ENCODE peak calls at places on chromosomes 16 and 17, in six cellular contexts. D is cardiac fibroblast, N is tibial nerve, P is astrocyte of the spinal cord, C is heart left ventricle, E is AG09309. V is an unnamed sample.

GRCh38 chr17:37787055-37787720 is 42.3 kb upstream of the HNF1B start:
- DNase-seq in D (peak), N (no peak), P (peak), C (no peak), E (no peak), V (peak)

GRCh38 chr16:81238296-81239011 is at the start of gene BCO1:
- DNase-seq in D (peak), N (peak), P (peak), C (no peak), E (peak), V (peak)

GRCh38 chr16:75288596-75289120 is 37.2 kb upstream of the BCAR1 start:
- DNase-seq in D (no peak), N (no peak), P (no peak), C (no peak), E (no peak), V (no peak)

GRCh38 chr16:47142469-47143328 is 1.0 kb downstream of the NETO2 start:
- DNase-seq in D (peak), N (no peak), P (peak), C (peak), E (no peak), V (peak)

GRCh38 chr17:20263595-20263994 is 203.7 kb downstream of the LGALS9B start:
- DNase-seq in D (peak), N (no peak), P (peak), C (no peak), E (peak), V (no peak)

GRCh38 chr16:11356573-11357331 is 11.5 kb downstream of the RMI2 start:
- DNase-seq in D (peak), N (peak), P (peak), C (peak), E (no peak), V (no peak)

GRCh38 chr17:60678118-60678444 is 430 bp downstream of the BCAS3 start:
- DNase-seq in D (no peak), N (no peak), P (no peak), C (no peak), E (no peak), V (no peak)

GRCh38 chr17:39737761-39738567 is at the start of gene GRB7:
- DNase-seq in D (no peak), N (no peak), P (no peak), C (no peak), E (no peak), V (no peak)

GRCh38 chr16:84380405-84380804 is 12.1 kb downstream of the ATP2C2 start:
- DNase-seq in D (no peak), N (no peak), P (no peak), C (no peak), E (no peak), V (no peak)

GRCh38 chr16:2964416-2965223 is 545 bp downstream of the KREMEN2 start:
- DNase-seq in D (no peak), N (no peak), P (no peak), C (no peak), E (no peak), V (no peak)

GRCh38 chr17:31798205-31798724 is 60.8 kb downstream of the COPRS start:
- DNase-seq in D (no peak), N (no peak), P (no peak), C (no peak), E (no peak), V (no peak)

GRCh38 chr17:19486351-19487008 is 47.2 kb upstream of the SLC47A1 start:
- DNase-seq in D (no peak), N (no peak), P (no peak), C (no peak), E (no peak), V (no peak)

GRCh38 chr17:73068322-73069153 is 23.9 kb downstream of the SLC39A11 start:
- DNase-seq in D (peak), N (no peak), P (peak), C (no peak), E (no peak), V (peak)

GRCh38 chr17:17666111-17666714 is 15.0 kb upstream of the RAI1 start:
- DNase-seq in D (peak), N (no peak), P (peak), C (no peak), E (no peak), V (no peak)

GRCh38 chr16:50558913-50559312 is 10.7 kb downstream of the NKD1 start:
- DNase-seq in D (no peak), N (no peak), P (no peak), C (no peak), E (no peak), V (no peak)

GRCh38 chr16:2857451-2858244 is at the start of gene PRSS22:
- DNase-seq in D (no peak), N (no peak), P (no peak), C (no peak), E (no peak), V (no peak)

GRCh38 chr16:85554114-85554790 is 58.9 kb upstream of the GSE1 start:
- DNase-seq in D (peak), N (peak), P (peak), C (peak), E (no peak), V (peak)

GRCh38 chr16:3878610-3879009 is 1.9 kb downstream of the CREBBP start:
- DNase-seq in D (peak), N (no peak), P (peak), C (no peak), E (no peak), V (no peak)

GRCh38 chr17:69067274-69068047 is 6.7 kb upstream of the ABCA9 start:
- DNase-seq in D (no peak), N (no peak), P (no peak), C (no peak), E (no peak), V (no peak)

DNA sequence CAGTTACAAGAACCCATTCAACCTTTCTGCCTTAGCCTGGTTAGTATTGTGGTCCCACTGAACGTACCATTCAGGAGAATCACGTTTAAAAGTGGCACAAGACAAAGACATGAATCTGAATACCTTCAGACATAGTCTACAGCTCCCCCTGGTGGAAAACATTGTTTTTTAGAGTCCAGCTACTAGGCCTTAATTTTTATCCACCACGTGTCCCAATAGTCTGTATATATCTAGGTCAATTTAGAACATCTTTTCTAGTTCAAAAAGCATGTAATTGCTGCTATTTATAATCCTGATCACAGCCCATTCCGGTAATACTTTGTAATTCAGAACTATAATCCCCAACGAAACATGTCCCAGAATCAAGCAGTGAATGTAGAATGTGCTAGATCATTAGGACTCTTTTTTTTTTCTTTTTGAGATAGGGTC is 13.7 kb upstream of the GUCY2D start:
- DNase-seq in D (peak), N (peak), P (peak), C (no peak), E (peak), V (peak)
- TF ChIP-seq CTCF in D (peak), N (peak), P (peak), C (peak), E (peak), V (peak)

GRCh38 chr17:5000237-5000639 is 2.5 kb downstream of the KIF1C start:
- DNase-seq in D (peak), N (no peak), P (no peak), C (peak), E (no peak), V (no peak)
- H3K4me3 ChIP-seq in D (no peak), N (no peak), P (no peak), C (peak), E (peak), V (no peak)

GRCh38 chr16:743794-744500 is 3.1 kb upstream of the CIAO3 start:
- DNase-seq in D (no peak), N (no peak), P (no peak), C (no peak), E (no peak), V (no peak)
- TF ChIP-seq CTCF in D (no peak), N (no peak), P (peak), C (no peak), E (no peak), V (peak)

GRCh38 chr16:27236635-27237228 is 31.8 kb downstream of the NSMCE1 start:
- DNase-seq in D (no peak), N (no peak), P (no peak), C (no peak), E (no peak), V (no peak)

GRCh38 chr16:27235938-27236245 is 32.6 kb downstream of the KDM8 start:
- DNase-seq in D (no peak), N (no peak), P (no peak), C (no peak), E (no peak), V (no peak)

GRCh38 chr16:27238016-27238587 is 30.5 kb downstream of the NSMCE1 start:
- DNase-seq in D (no peak), N (no peak), P (no peak), C (peak), E (no peak), V (no peak)

GRCh38 chr16:27238591-27238990 is 30.0 kb downstream of the NSMCE1 start:
- DNase-seq in D (no peak), N (no peak), P (no peak), C (no peak), E (no peak), V (no peak)

GRCh38 chr16:27237229-27238015 is 31.1 kb downstream of the NSMCE1 start:
- DNase-seq in D (no peak), N (no peak), P (peak), C (no peak), E (no peak), V (peak)
- H3K4me3 ChIP-seq in D (no peak), N (no peak), P (no peak), C (no peak), E (no peak), V (no peak)

GRCh38 chr16:48318630-48319029 is 66.6 kb downstream of the SIAH1 start:
- DNase-seq in D (peak), N (no peak), P (peak), C (peak), E (no peak), V (peak)

GRCh38 chr16:48321307-48322036 is 63.7 kb downstream of the SIAH1 start:
- DNase-seq in D (peak), N (no peak), P (peak), C (no peak), E (no peak), V (no peak)

GRCh38 chr16:48317614-48318013 is 67.6 kb downstream of the SIAH1 start:
- DNase-seq in D (peak), N (no peak), P (peak), C (no peak), E (peak), V (peak)
- TF ChIP-seq CTCF in D (no peak), N (no peak), P (no peak), C (no peak), E (peak), V (no peak)

GRCh38 chr17:21457051-21458026 is 81.2 kb downstream of the KCNJ12 start:
- DNase-seq in D (peak), N (peak), P (peak), C (peak), E (peak), V (peak)
- H3K4me3 ChIP-seq in D (no peak), N (no peak), P (no peak), C (no peak), E (no peak), V (no peak)

DNA sequence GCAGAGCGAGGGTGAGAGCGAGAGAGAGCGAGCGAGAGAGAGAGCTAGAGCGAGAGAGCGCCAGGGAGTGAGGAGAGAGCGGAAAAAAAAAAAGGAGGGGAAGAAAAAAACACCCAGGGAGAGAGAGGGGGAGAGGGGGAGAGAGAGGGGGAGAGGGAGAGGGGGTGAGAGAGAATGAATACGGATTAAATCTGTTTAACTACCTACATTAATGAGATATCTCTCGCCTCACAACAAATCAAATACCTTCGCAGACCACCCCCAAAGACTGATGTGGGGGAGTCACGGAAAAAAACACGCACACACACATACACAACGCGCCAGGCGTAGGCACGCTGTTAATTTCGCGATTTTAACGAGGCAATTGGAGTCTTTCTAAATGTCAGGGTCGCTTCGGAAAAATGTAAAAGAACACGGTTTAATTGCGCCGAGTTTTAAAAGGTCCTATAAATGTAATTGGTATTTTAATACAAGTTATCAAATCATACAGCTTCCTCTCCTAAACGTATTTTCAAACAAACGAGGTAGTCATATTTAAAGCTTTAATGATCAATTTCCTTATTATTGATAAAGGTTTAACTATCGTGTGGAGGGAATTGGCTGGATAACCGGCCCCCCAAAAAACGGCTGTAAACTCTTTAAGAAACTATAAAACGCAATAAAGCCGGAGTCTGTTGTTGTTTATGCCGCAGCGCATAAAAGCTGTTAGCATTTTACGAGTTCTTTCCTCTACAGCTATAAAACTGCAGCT is at the start of gene HOXB8:
- DNase-seq in D (no peak), N (no peak), P (peak), C (no peak), E (no peak), V (no peak)
- TF ChIP-seq CTCF in D (no peak), N (no peak), P (no peak), C (no peak), E (no peak), V (no peak)

GRCh38 chr17:74858672-74859438 is 830 bp downstream of the GRIN2C start:
- DNase-seq in D (no peak), N (no peak), P (no peak), C (no peak), E (no peak), V (no peak)
- H3K4me3 ChIP-seq in D (no peak), N (no peak), P (no peak), C (no peak), E (no peak), V (no peak)

GRCh38 chr17:58513391-58513912 is 986 bp downstream of the MTMR4 start:
- DNase-seq in D (no peak), N (no peak), P (no peak), C (no peak), E (no peak), V (no peak)

GRCh38 chr17:58516644-58517377 is 2.4 kb upstream of the MTMR4 start:
- DNase-seq in D (no peak), N (no peak), P (no peak), C (no peak), E (no peak), V (no peak)

GRCh38 chr17:58515286-58515685 is 848 bp upstream of the MTMR4 start:
- DNase-seq in D (no peak), N (no peak), P (no peak), C (no peak), E (no peak), V (no peak)

GRCh38 chr17:58514795-58515157 is 338 bp upstream of the MTMR4 start:
- DNase-seq in D (no peak), N (no peak), P (no peak), C (no peak), E (no peak), V (no peak)

DNA sequence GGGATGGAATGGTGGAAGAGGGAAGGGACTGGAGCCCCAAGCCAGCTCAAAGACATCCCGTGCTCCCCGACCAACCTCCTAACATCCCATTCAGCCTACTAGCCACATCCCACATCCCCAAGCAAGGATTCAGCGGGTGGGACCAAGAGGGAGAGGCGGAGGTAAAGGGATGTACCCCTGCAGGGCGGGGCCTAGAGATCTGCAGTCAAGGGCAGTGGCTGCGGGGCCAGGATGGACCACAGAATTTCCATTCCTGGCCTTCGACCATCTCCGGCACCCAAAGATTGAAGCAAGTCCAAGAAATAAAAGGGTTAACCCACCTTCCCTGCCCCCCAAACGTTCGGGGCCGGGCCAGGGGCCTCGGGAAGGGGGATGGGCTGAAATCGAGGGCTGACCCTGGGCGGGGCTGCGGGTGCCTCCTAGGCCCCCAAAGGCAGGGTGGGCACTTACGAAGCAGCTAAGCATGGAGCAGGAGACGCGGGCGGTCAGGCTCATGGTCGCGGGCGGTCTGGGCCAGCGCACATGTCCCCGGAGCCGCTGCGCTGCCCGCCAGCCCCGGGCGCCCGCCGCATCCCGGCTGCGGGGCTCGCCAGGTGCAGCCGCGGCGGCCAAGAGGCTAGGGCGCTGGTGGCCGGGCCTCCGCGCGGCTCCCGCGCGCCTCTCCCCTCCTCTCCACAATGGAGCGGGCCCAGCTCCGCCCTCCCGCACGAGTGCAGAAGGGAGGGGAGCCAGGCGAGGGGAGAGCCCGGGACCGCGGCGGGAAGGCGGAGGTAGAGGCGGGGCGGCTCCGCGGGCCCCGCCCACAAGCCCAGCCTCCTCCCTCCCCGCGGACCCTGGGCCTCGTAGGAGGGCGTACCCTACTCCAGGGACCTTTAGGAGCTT is at the start of gene MTMR4:
- DNase-seq in D (peak), N (peak), P (peak), C (peak), E (no peak), V (no peak)
- TF ChIP-seq CTCF in D (no peak), N (no peak), P (no peak), C (no peak), E (no peak), V (no peak)

GRCh38 chr16:67963325-67964321 is 4.8 kb downstream of the SLC12A4 start:
- DNase-seq in D (no peak), N (peak), P (no peak), C (peak), E (no peak), V (no peak)
- H3K4me3 ChIP-seq in D (no peak), N (no peak), P (no peak), C (peak), E (no peak), V (no peak)